ENCODE peak calls at places on chromosomes 2 and 18, in five cellular contexts. J is astrocyte, L is HFFc6, U is neural crest cell, B is left colon. Z is an unnamed sample.

GRCh38 chr18:9597609-9598008 is 16.8 kb downstream of the PPP4R1 start:
- DNase-seq in U (no peak), J (no peak), L (no peak), B (no peak), Z (no peak)

GRCh38 chr2:68994864-68995263 is 18.1 kb upstream of the ANTXR1 start:
- DNase-seq in B (no peak), J (peak), L (peak), U (no peak), Z (peak)

GRCh38 chr2:183001948-183002347 is 36.3 kb downstream of the NCKAP1 start:
- DNase-seq in U (no peak), J (no peak), B (no peak), L (no peak), Z (no peak)

GRCh38 chr2:9439536-9439935 is 16.1 kb downstream of the CPSF3 start:
- DNase-seq in J (no peak), L (no peak), U (no peak), B (no peak), Z (no peak)

GRCh38 chr2:197920581-197921213 is 116.3 kb downstream of the PLCL1 start:
- DNase-seq in J (no peak), L (no peak), U (no peak), B (no peak), Z (no peak)

GRCh38 chr2:223196331-223196730 is 144.3 kb downstream of the KCNE4 start:
- DNase-seq in U (no peak), L (no peak), B (no peak), J (no peak), Z (no peak)

GRCh38 chr2:16546128-16546754 is 119.4 kb downstream of the CYRIA start:
- DNase-seq in J (peak), L (no peak), B (no peak), U (peak), Z (peak)

GRCh38 chr2:75710577-75711253 is at the start of gene GCFC2:
- DNase-seq in B (peak), L (peak), U (peak), J (peak), Z (peak)

GRCh38 chr2:46407852-46408455 is 71.4 kb upstream of the TMEM247 start:
- DNase-seq in J (no peak), U (no peak), B (no peak), L (no peak), Z (no peak)

GRCh38 chr2:219508933-219509779 is 5.1 kb upstream of the ASIC4 start:
- DNase-seq in B (no peak), U (no peak), L (no peak), J (no peak), Z (no peak)

GRCh38 chr2:190179754-190180312 is 117.3 kb upstream of the MSTN start:
- DNase-seq in J (no peak), U (no peak), B (no peak), L (no peak), Z (no peak)

GRCh38 chr2:118580651-118581050 is 266.8 kb downstream of the EN1 start:
- DNase-seq in L (peak), J (peak), B (no peak), U (no peak), Z (peak)

GRCh38 chr2:5925620-5926019 is 233.4 kb downstream of the SOX11 start:
- DNase-seq in L (no peak), U (no peak), J (no peak), B (no peak), Z (no peak)

GRCh38 chr2:166125557-166125956 is 2.3 kb downstream of the SCN1A start:
- DNase-seq in L (no peak), B (no peak), U (no peak), J (no peak), Z (no peak)

GRCh38 chr2:73053316-73054114 is 18.0 kb downstream of the SFXN5 start:
- DNase-seq in U (no peak), L (no peak), B (no peak), J (peak), Z (no peak)

GRCh38 chr2:41935806-41936205 is 112.0 kb upstream of the PKDCC start:
- DNase-seq in L (no peak), B (no peak), J (no peak), U (no peak), Z (no peak)

GRCh38 chr2:164992818-164993217 is 37.5 kb upstream of the SLC38A11 start:
- DNase-seq in U (peak), L (peak), B (peak), J (peak), Z (peak)

GRCh38 chr2:233244818-233245217 is 6.7 kb upstream of the ATG16L1 start:
- DNase-seq in B (no peak), L (peak), J (no peak), U (no peak), Z (no peak)

GRCh38 chr2:239561448-239562001 is 160.7 kb upstream of the HDAC4 start:
- DNase-seq in J (no peak), U (no peak), L (no peak), B (no peak), Z (no peak)

GRCh38 chr2:226644342-226644957 is 155.2 kb downstream of the IRS1 start:
- DNase-seq in L (peak), J (peak), B (no peak), U (no peak), Z (no peak)

GRCh38 chr2:215144106-215144875 is 5.9 kb upstream of the ABCA12 start:
- DNase-seq in J (no peak), U (no peak), L (no peak), B (no peak), Z (no peak)

GRCh38 chr2:100780203-100781008 is 39.5 kb upstream of the NPAS2 start:
- DNase-seq in L (no peak), J (peak), U (no peak), B (peak), Z (peak)

GRCh38 chr18:50080932-50081560 is 113.9 kb downstream of the MYO5B start:
- DNase-seq in L (no peak), B (no peak), J (peak), U (no peak), Z (no peak)

GRCh38 chr2:196422361-196422760 is 217.2 kb upstream of the CCDC150 start:
- DNase-seq in B (no peak), J (no peak), U (no peak), L (no peak), Z (no peak)

GRCh38 chr2:62663920-62664319 is 41.6 kb upstream of the EHBP1 start:
- DNase-seq in U (no peak), B (no peak), L (no peak), J (no peak), Z (no peak)

GRCh38 chr2:160091381-160091780 is 29.0 kb upstream of the PLA2R1 start:
- DNase-seq in U (no peak), B (no peak), J (peak), L (peak), Z (peak)

GRCh38 chr2:106269591-106270291 is 75.6 kb upstream of the UXS1 start:
- DNase-seq in U (no peak), J (no peak), L (no peak), B (peak), Z (no peak)